ENCODE peak calls at places on chromosomes 4 and X, in nine cellular contexts. R, H, D, J, G, O, B, V and I are unnamed samples.

GRCh38 chrX:40780123-40780522 is 44.8 kb upstream of the MED14 start:
- DNase-seq in R (no peak), J (no peak), V (no peak), D (no peak), B (no peak), G (no peak), O (no peak), H (no peak), I (no peak)

GRCh38 chr4:118033148-118034060 is 882 bp upstream of the NDST3 start:
- DNase-seq in R (no peak), H (no peak), B (no peak), J (peak), O (no peak), G (peak), V (peak), D (peak), I (peak)

GRCh38 chr4:95507147-95507546 is 41.6 kb downstream of the UNC5C start:
- DNase-seq in G (no peak), H (no peak), V (peak), D (no peak), O (no peak), B (no peak), R (no peak), J (no peak), I (no peak)

GRCh38 chr4:57151481-57151880 is 41.3 kb upstream of the IGFBP7 start:
- DNase-seq in O (no peak), H (no peak), J (no peak), R (no peak), G (no peak), B (no peak), D (no peak), V (peak), I (no peak)

GRCh38 chr4:158172558-158173258 is at the start of gene GASK1B:
- DNase-seq in D (no peak), H (no peak), B (no peak), J (peak), V (peak), O (no peak), R (no peak), G (peak), I (no peak)

GRCh38 chr4:128386761-128387599 is 99.4 kb upstream of the PGRMC2 start:
- DNase-seq in H (peak), D (no peak), J (peak), O (peak), B (no peak), R (peak), G (peak), V (peak), I (peak)

GRCh38 chrX:8960809-8961413 is 73.0 kb downstream of the FAM9B start:
- DNase-seq in O (no peak), G (no peak), J (no peak), V (no peak), B (no peak), D (no peak), R (no peak), H (no peak), I (no peak)

GRCh38 chr4:26885912-26886274 is 25.3 kb downstream of the STIM2 start:
- DNase-seq in G (no peak), D (no peak), H (no peak), J (no peak), V (no peak), O (no peak), B (peak), R (no peak), I (no peak)

GRCh38 chr4:10285028-10285427 is 168.4 kb upstream of the WDR1 start:
- DNase-seq in G (no peak), O (no peak), H (no peak), R (no peak), B (no peak), D (no peak), V (no peak), J (no peak), I (no peak)
- TF ChIP-seq POLR2AphosphoS5 in G (no peak), O (no peak), H (no peak), R (no peak), B (no peak), D (no peak), V (no peak), J (no peak), I (no peak)

GRCh38 chr4:24584175-24584850 is at the start of gene DHX15:
- DNase-seq in R (peak), D (peak), J (peak), H (peak), B (peak), V (peak), O (peak), G (peak), I (peak)
- TF ChIP-seq POLR2A in R (peak), D (no peak), J (peak), H (peak), B (peak), V (peak), O (peak), G (peak), I (peak)

DNA sequence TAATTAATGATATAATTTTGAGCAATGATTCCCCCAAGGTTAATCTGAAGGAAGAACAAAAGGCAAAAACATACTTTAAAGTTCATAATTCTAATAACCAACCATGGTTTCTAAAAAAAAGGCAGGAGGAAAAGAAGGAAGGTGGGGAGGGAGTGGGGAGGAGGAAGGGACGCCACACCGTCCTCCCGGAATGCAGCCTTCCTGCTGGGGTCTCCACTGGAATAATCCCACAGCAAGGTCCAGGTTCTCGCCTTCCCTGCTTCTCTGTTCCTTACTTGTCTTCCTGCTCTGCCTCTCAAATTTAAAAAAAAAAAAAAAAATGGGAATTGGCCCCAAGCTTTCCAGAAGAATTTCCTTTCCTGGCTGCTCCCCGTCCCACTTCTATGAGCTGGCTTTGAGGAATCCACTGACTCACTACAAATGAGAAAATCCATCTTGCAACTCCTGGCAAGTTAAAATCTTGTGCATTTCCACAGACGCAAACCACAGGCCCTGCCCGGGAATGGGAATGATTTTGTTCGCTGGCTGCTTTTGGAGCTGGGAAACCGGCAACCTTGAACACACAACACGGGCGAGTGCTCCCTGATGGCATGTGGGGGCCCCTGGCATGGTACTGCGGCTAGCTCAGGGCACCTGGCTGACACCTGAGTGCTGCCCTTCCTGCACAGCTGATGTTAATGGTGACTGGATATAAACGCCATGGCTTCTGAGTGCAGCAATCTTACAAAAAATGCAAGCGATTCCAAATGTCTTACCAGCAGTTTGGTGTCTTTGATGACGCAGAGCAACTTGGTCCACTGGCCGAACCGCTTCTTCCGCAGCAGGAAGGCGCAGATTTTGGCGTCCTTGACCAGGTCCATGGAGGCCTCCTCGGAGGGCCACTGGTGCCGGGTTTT is 97.0 kb downstream of the AFAP1 start:
- DNase-seq in G (peak), O (no peak), V (peak), J (peak), D (no peak), B (no peak), R (no peak), H (peak), I (no peak)
- H3K4me3 ChIP-seq in G (no peak), O (no peak), V (no peak), J (peak), D (no peak), B (no peak), R (peak), H (peak), I (no peak)

GRCh38 chrX:129961180-129962083 is 21.0 kb upstream of the BCORL1 start:
- DNase-seq in R (peak), J (peak), V (no peak), B (peak), D (peak), O (peak), G (peak), H (no peak), I (peak)
- TF ChIP-seq POLR2AphosphoS5 in R (no peak), J (peak), V (no peak), B (peak), D (peak), O (no peak), G (peak), H (no peak), I (peak)

GRCh38 chrX:109199726-109200125 is 282.2 kb downstream of the GUCY2F start:
- DNase-seq in G (no peak), R (no peak), B (no peak), V (no peak), H (no peak), O (no peak), D (no peak), J (no peak), I (no peak)
- TF ChIP-seq POLR2A in G (no peak), R (no peak), B (no peak), V (no peak), H (no peak), O (no peak), D (no peak), J (no peak), I (no peak)

GRCh38 chr4:152858934-152859333 is 77.2 kb upstream of the FHDC1 start:
- DNase-seq in J (no peak), G (no peak), B (no peak), V (no peak), H (no peak), D (peak), R (no peak), O (no peak), I (no peak)
- H3K4me3 ChIP-seq in J (no peak), G (no peak), B (no peak), V (no peak), H (no peak), D (no peak), R (no peak), O (no peak), I (no peak)

GRCh38 chr4:105113800-105114199 is 32.9 kb upstream of the TET2 start:
- DNase-seq in B (no peak), V (no peak), D (no peak), H (no peak), G (no peak), J (no peak), O (no peak), R (no peak), I (no peak)

GRCh38 chr4:105106416-105106815 is 40.3 kb upstream of the TET2 start:
- DNase-seq in H (no peak), J (no peak), V (no peak), B (no peak), D (no peak), G (no peak), O (no peak), R (no peak), I (no peak)

GRCh38 chr4:105116616-105117319 is 29.9 kb upstream of the TET2 start:
- DNase-seq in H (no peak), V (no peak), D (no peak), R (no peak), O (no peak), G (no peak), B (no peak), J (no peak), I (no peak)

GRCh38 chr4:105107105-105107856 is 39.4 kb upstream of the TET2 start:
- DNase-seq in R (no peak), V (no peak), O (no peak), G (no peak), D (no peak), B (no peak), J (no peak), H (no peak), I (no peak)

GRCh38 chr4:105112274-105112673 is 34.4 kb upstream of the TET2 start:
- DNase-seq in R (no peak), B (no peak), H (no peak), V (no peak), J (no peak), O (no peak), G (no peak), D (no peak), I (no peak)
- TF ChIP-seq POLR2AphosphoS5 in R (no peak), B (no peak), H (no peak), V (no peak), J (no peak), O (no peak), G (no peak), D (no peak), I (no peak)

GRCh38 chrX:15873566-15873965 is 19.0 kb upstream of the AP1S2 start:
- DNase-seq in R (no peak), O (no peak), J (no peak), H (no peak), G (no peak), B (no peak), D (no peak), V (no peak), I (no peak)
- TF ChIP-seq POLR2A in R (no peak), O (no peak), J (no peak), H (no peak), G (no peak), B (no peak), D (no peak), V (no peak), I (no peak)